ENCODE peak calls at places on chromosome 21, in five cellular contexts. I is ovary, H is fibroblast of pulmonary artery, M is vagina, O is heart left ventricle. R is an unnamed sample.

GRCh38 chr21:39840373-39841097 is 26.7 kb upstream of the PCP4 start:
- DNase-seq in I (no peak), H (no peak), M (no peak), O (peak; percentile 46), R (no peak)

GRCh38 chr21:42235593-42235992 is 16.7 kb downstream of the ABCG1 start:
- DNase-seq in I (no peak), H (no peak), M (no peak), O (peak; percentile 23), R (no peak)

GRCh38 chr21:21309510-21309909 is 311.3 kb downstream of the NCAM2 start:
- DNase-seq in I (no peak), H (no peak), M (no peak), O (no peak), R (no peak)

GRCh38 chr21:31254131-31254530 is 89.9 kb downstream of the TIAM1 start:
- DNase-seq in I (no peak), H (no peak), M (no peak), O (no peak), R (no peak)

GRCh38 chr21:32330784-32331311 is 32.2 kb downstream of the MRAP start:
- DNase-seq in I (no peak), H (no peak), M (no peak), O (no peak), R (no peak)

GRCh38 chr21:36038701-36039497 is 21.4 kb downstream of the SETD4 start:
- DNase-seq in I (no peak), H (no peak), M (no peak), O (no peak), R (no peak)

GRCh38 chr21:36706951-36707762 is 8.2 kb downstream of the SIM2 start:
- DNase-seq in I (no peak), H (peak; percentile 29), M (no peak), O (no peak), R (no peak)

GRCh38 chr21:35024475-35024874 is 24.6 kb downstream of the RUNX1 start:
- DNase-seq in I (no peak), H (no peak), M (no peak), O (no peak), R (no peak)

GRCh38 chr21:36487641-36488307 is 7.9 kb upstream of the CLDN14 start:
- DNase-seq in I (no peak), H (peak; percentile 66), M (no peak), O (no peak), R (peak; percentile 58)

GRCh38 chr21:25639922-25640670 is 1.0 kb downstream of the JAM2 start:
- DNase-seq in I (peak; percentile 50), H (no peak), M (no peak), O (peak; percentile 54), R (no peak)

GRCh38 chr21:37800122-37800455 is 116.2 kb downstream of the KCNJ6 start:
- DNase-seq in I (no peak), H (peak; percentile 7), M (no peak), O (no peak), R (no peak)

GRCh38 chr21:37452222-37452621 is 85.6 kb downstream of the DYRK1A start:
- DNase-seq in I (no peak), H (peak; percentile 82), M (no peak), O (peak; percentile 62), R (no peak)

GRCh38 chr21:37787456-37787855 is 128.8 kb downstream of the KCNJ6 start:
- DNase-seq in I (no peak), H (peak; percentile 87), M (peak; percentile 42), O (no peak), R (no peak)

GRCh38 chr21:29172282-29172681 is 41.8 kb downstream of the MAP3K7CL start:
- DNase-seq in I (no peak), H (no peak), M (no peak), O (no peak), R (no peak)

GRCh38 chr21:31260790-31261189 is 83.3 kb downstream of the TIAM1 start:
- DNase-seq in I (no peak), H (peak; percentile 69), M (no peak), O (no peak), R (no peak)

GRCh38 chr21:33007747-33008146 is 18.0 kb upstream of the OLIG2 start:
- DNase-seq in I (no peak), H (no peak), M (no peak), O (no peak), R (no peak)

GRCh38 chr21:44424608-44425306 is 30.6 kb upstream of the LRRC3 start:
- DNase-seq in I (peak; percentile 7), H (no peak), M (no peak), O (no peak), R (peak; percentile 61)

GRCh38 chr21:38343691-38344090 is 86.9 kb downstream of the KCNJ15 start:
- DNase-seq in I (no peak), H (peak; percentile 37), M (no peak), O (no peak), R (peak; percentile 79)

GRCh38 chr21:36881223-36881622 is 85.2 kb downstream of the HLCS start:
- DNase-seq in I (no peak), H (peak; percentile 30), M (no peak), O (no peak), R (no peak)

GRCh38 chr21:15219866-15220265 is 155.1 kb upstream of the NRIP1 start:
- DNase-seq in I (no peak), H (no peak), M (no peak), O (no peak), R (no peak)

GRCh38 chr21:36321325-36322082 is 1.5 kb downstream of the MORC3 start:
- DNase-seq in I (no peak), H (peak; percentile 32), M (no peak), O (no peak), R (peak; percentile 33)

GRCh38 chr21:42852925-42853570 is 26.3 kb downstream of the WDR4 start:
- DNase-seq in I (no peak), H (no peak), M (no peak), O (no peak), R (no peak)

GRCh38 chr21:44405948-44406872 is 49.1 kb upstream of the LRRC3 start:
- DNase-seq in I (no peak), H (no peak), M (no peak), O (no peak), R (no peak)

GRCh38 chr21:42674351-42674940 is 21.0 kb downstream of the PDE9A start:
- DNase-seq in I (peak; percentile 71), H (peak; percentile 21), M (no peak), O (peak; percentile 79), R (no peak)

DNA sequence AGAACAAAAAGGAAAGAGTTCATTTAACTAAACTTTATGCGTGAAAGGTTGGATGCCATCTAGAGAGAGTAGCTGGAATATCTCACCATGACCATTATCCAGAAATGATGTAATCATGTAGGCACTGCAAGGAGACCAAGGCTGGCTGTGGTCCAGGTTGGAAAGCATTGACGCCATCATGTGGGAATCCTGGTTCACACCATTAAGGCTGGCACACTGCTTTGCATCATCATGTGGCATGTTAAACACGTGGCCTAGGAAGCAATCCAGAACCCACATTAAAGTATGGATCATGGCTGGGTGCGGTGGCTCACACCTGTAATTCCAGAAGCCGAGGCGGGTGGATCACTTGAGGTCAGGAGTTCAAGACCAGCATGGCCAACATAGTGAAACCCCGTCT is 4.3 kb downstream of the ADAMTS1 start:
- DNase-seq in I (peak; percentile 78), H (peak; percentile 87), M (no peak), O (peak; percentile 71), R (no peak)
- TF ChIP-seq CTCF in I (no peak), H (no peak), M (no peak), O (no peak), R (no peak)

GRCh38 chr21:45629046-45629981 is 14.2 kb upstream of the PCBP3 start:
- DNase-seq in I (no peak), H (no peak), M (peak; percentile 75), O (no peak), R (no peak)

GRCh38 chr21:45632165-45632896 is 11.2 kb upstream of the PCBP3 start:
- DNase-seq in I (no peak), H (no peak), M (peak; percentile 52), O (no peak), R (no peak)

GRCh38 chr21:45631540-45631939 is 12.0 kb upstream of the PCBP3 start:
- DNase-seq in I (no peak), H (no peak), M (peak; percentile 27), O (no peak), R (no peak)

GRCh38 chr21:45630066-45630694 is 13.3 kb upstream of the PCBP3 start:
- DNase-seq in I (no peak), H (no peak), M (peak; percentile 76), O (no peak), R (no peak)

GRCh38 chr21:45630876-45631275 is 12.6 kb upstream of the PCBP3 start:
- DNase-seq in I (no peak), H (no peak), M (no peak), O (no peak), R (no peak)
- TF ChIP-seq CTCF in I (no peak), H (no peak), M (no peak), O (no peak), R (no peak)

GRCh38 chr21:23853796-23854379 is 1753.4 kb downstream of the MRPL39 start:
- DNase-seq in I (no peak), H (peak; percentile 41), M (no peak), O (no peak), R (no peak)
- TF ChIP-seq CTCF in I (no peak), H (peak; percentile 36), M (no peak), O (peak; percentile 25), R (no peak)

GRCh38 chr21:23694396-23694795 is 1912.9 kb downstream of the MRPL39 start:
- DNase-seq in I (no peak), H (no peak), M (no peak), O (no peak), R (no peak)
- TF ChIP-seq CTCF in I (no peak), H (no peak), M (no peak), O (no peak), R (no peak)

DNA sequence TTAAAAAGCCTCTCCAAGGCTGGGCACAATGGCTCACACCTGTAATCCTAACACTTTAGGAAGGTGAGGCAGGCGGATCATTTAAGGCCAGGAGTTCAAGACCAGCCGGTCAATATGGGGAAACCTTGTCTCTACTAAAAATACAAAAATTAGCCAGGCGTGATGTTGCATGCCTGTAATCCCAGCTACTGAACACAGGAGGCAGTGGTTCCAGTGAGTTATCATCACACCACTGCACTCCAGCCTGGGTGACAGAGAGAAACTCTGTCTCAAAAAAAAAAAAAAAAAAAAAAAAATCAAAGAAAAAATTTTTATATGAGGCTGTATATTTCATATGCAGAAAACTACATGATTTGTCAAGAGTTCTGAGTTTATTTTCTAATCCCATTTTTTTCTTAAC is 1107.1 kb upstream of the TMPRSS15 start:
- DNase-seq in I (no peak), H (no peak), M (no peak), O (no peak), R (no peak)
- TF ChIP-seq CTCF in I (no peak), H (no peak), M (no peak), O (no peak), R (no peak)